ENCODE peak calls at places on chromosome 7, in ten cellular contexts. V, Z, J, X, W, Y, Q, G, P and F are unnamed samples. For H3K4me1, the result is how much of the 10 kb centered on the place peaks cover.

GRCh38 chr7:37380831-37381230 is 67.8 kb downstream of the ELMO1 start:
- DNase-seq in V (no peak), Z (no peak), J (no peak), X (no peak), W (no peak), Y (no peak), Q (no peak), G (no peak), P (no peak), F (no peak)

GRCh38 chr7:76071316-76072242 is 23.7 kb downstream of the MDH2 start:
- DNase-seq in V (no peak), Z (no peak), J (no peak), X (no peak), W (peak), Y (no peak), Q (no peak), G (no peak), P (peak), F (no peak)

GRCh38 chr7:14483663-14484062 is 418.9 kb downstream of the DGKB start:
- DNase-seq in V (no peak), Z (no peak), J (no peak), X (no peak), W (no peak), Y (no peak), Q (peak), G (no peak), P (no peak), F (no peak)

GRCh38 chr7:114481995-114482394 is 67.4 kb downstream of the FOXP2 start:
- DNase-seq in V (no peak), Z (no peak), J (no peak), X (no peak), W (no peak), Y (no peak), Q (no peak), G (no peak), P (no peak), F (no peak)

GRCh38 chr7:122304996-122305421 is 459 bp upstream of the FEZF1 start:
- DNase-seq in V (no peak), Z (no peak), J (no peak), X (no peak), W (no peak), Y (no peak), Q (peak), G (no peak), P (no peak), F (no peak)

GRCh38 chr7:98398567-98399372 is 2.1 kb downstream of the BAIAP2L1 start:
- DNase-seq in V (no peak), Z (no peak), J (no peak), X (no peak), W (no peak), Y (no peak), Q (peak), G (peak), P (no peak), F (no peak)

GRCh38 chr7:26189697-26190096 is 10.8 kb downstream of the HNRNPA2B1 start:
- DNase-seq in V (no peak), Z (no peak), J (no peak), X (no peak), W (no peak), Y (no peak), Q (no peak), G (no peak), P (no peak), F (no peak)

GRCh38 chr7:82389847-82390246 is 53.7 kb downstream of the CACNA2D1 start:
- DNase-seq in V (no peak), Z (no peak), J (no peak), X (no peak), W (no peak), Y (no peak), Q (no peak), G (no peak), P (no peak), F (no peak)

GRCh38 chr7:5827755-5828154 is 46.3 kb upstream of the RNF216 start:
- DNase-seq in V (no peak), Z (peak), J (no peak), X (peak), W (peak), Y (peak), Q (peak), G (no peak), P (peak), F (no peak)

DNA sequence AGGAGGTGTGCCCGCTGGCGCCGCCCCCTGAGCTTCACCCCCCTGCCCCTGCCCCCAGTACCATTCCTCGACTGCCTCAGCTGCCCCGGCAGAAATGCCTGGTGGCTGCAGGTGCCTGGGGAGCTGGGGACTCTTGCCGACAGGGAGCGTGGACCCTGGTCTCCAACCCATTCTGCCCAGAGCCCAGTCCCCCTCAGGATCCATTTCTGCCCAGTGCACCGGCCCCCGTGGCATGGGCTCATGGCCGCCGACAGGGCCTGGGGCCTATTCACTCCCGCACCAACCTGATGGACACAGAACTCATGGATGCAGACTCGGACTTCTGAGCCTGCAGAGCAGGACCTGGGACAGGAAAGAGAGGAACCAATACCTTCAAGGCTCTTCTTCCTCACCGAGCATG is 12.7 kb upstream of the AHCYL2 start:
- DNase-seq in V (no peak), Z (no peak), J (no peak), X (no peak), W (no peak), Y (no peak), Q (no peak), G (no peak), P (no peak), F (no peak)
- TF ChIP-seq POLR2AphosphoS5 in V (no peak), Z (no peak), J (no peak), X (no peak), W (no peak), Y (no peak), Q (no peak), G (no peak), P (no peak), F (no peak)

GRCh38 chr7:28032738-28033380 is 147.7 kb downstream of the JAZF1 start:
- DNase-seq in V (no peak), Z (no peak), J (no peak), X (no peak), W (no peak), Y (no peak), Q (peak), G (no peak), P (no peak), F (no peak)

GRCh38 chr7:28033386-28033785 is 147.2 kb downstream of the JAZF1 start:
- DNase-seq in V (no peak), Z (no peak), J (no peak), X (no peak), W (no peak), Y (no peak), Q (no peak), G (no peak), P (no peak), F (no peak)

GRCh38 chr7:28038175-28038855 is 142.3 kb downstream of the JAZF1 start:
- DNase-seq in V (no peak), Z (no peak), J (no peak), X (no peak), W (no peak), Y (no peak), Q (no peak), G (no peak), P (no peak), F (no peak)

GRCh38 chr7:28037220-28038010 is 143.2 kb downstream of the JAZF1 start:
- DNase-seq in V (peak), Z (peak), J (no peak), X (peak), W (no peak), Y (no peak), Q (no peak), G (no peak), P (no peak), F (no peak)

GRCh38 chr7:28036748-28037147 is 143.8 kb downstream of the JAZF1 start:
- DNase-seq in V (no peak), Z (no peak), J (no peak), X (no peak), W (no peak), Y (no peak), Q (no peak), G (peak), P (no peak), F (no peak)
- H3K4me1 ChIP-seq in V (under half), Z (under half), J (under half), X (half or more), W (half or more), Y (under half), Q (under half), G (under half), P (under half), F (under half)

DNA sequence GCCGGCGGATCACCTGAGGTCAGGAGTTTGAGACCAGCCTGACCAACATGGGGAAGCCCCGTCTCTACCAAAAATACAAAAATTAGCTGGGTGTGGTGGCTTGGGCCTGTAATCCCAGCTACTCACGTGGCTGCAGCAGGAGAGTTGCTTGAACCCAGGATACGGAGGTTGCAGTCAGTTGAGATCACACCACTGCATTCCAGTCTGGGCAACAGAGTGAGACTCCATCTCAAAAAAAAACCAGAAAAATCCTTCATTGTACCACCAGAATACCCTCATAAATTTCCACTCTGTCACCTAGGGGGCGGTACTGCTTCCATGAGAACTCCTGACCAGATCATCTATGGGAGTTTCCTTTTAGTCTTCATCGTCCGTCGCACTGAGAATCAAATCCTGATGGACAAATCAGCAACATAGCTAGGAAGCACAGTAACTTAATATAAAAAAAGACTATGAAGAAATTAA is 225.8 kb upstream of the KLF14 start:
- DNase-seq in V (no peak), Z (peak), J (no peak), X (peak), W (no peak), Y (no peak), Q (peak), G (no peak), P (no peak), F (no peak)
- TF ChIP-seq POLR2AphosphoS5 in V (peak), Z (no peak), J (no peak), X (no peak), W (no peak), Y (no peak), Q (no peak), G (no peak), P (no peak), F (no peak)

GRCh38 chr7:106421181-106421762 is 136.5 kb upstream of the NAMPT start:
- DNase-seq in V (no peak), Z (no peak), J (peak), X (no peak), W (no peak), Y (peak), Q (no peak), G (peak), P (peak), F (peak)
- H3K4me1 ChIP-seq in V (under half), Z (under half), J (half or more), X (under half), W (under half), Y (half or more), Q (under half), G (under half), P (under half), F (under half)

GRCh38 chr7:44984478-44984758 is 5.6 kb upstream of the MYO1G start:
- DNase-seq in V (no peak), Z (no peak), J (no peak), X (no peak), W (no peak), Y (no peak), Q (no peak), G (no peak), P (no peak), F (no peak)
- TF ChIP-seq POLR2AphosphoS5 in V (peak), Z (peak), J (no peak), X (no peak), W (peak), Y (no peak), Q (no peak), G (no peak), P (no peak), F (no peak)

GRCh38 chr7:47621985-47622561 is 40.2 kb upstream of the TNS3 start:
- DNase-seq in V (no peak), Z (no peak), J (no peak), X (no peak), W (no peak), Y (no peak), Q (no peak), G (no peak), P (no peak), F (no peak)

GRCh38 chr7:47622586-47622945 is 40.7 kb upstream of the TNS3 start:
- DNase-seq in V (no peak), Z (no peak), J (no peak), X (no peak), W (no peak), Y (no peak), Q (no peak), G (no peak), P (no peak), F (no peak)

GRCh38 chr7:47621347-47621746 is 39.4 kb upstream of the TNS3 start:
- DNase-seq in V (no peak), Z (no peak), J (no peak), X (no peak), W (no peak), Y (no peak), Q (no peak), G (no peak), P (no peak), F (no peak)

GRCh38 chr7:47624660-47625059 is 42.7 kb upstream of the TNS3 start:
- DNase-seq in V (no peak), Z (no peak), J (no peak), X (no peak), W (no peak), Y (no peak), Q (no peak), G (no peak), P (no peak), F (no peak)

GRCh38 chr7:47622946-47623640 is 41.2 kb upstream of the TNS3 start:
- DNase-seq in V (no peak), Z (no peak), J (no peak), X (no peak), W (no peak), Y (no peak), Q (no peak), G (no peak), P (no peak), F (no peak)
- H3K4me1 ChIP-seq in V (under half), Z (under half), J (under half), X (under half), W (under half), Y (under half), Q (under half), G (under half), P (under half), F (under half)

GRCh38 chr7:80722596-80723141 is 84.2 kb downstream of the CD36 start:
- DNase-seq in V (no peak), Z (no peak), J (no peak), X (peak), W (no peak), Y (no peak), Q (peak), G (no peak), P (peak), F (peak)
- TF ChIP-seq POLR2AphosphoS5 in V (no peak), Z (no peak), J (no peak), X (peak), W (peak), Y (no peak), Q (no peak), G (no peak), P (peak), F (no peak)

DNA sequence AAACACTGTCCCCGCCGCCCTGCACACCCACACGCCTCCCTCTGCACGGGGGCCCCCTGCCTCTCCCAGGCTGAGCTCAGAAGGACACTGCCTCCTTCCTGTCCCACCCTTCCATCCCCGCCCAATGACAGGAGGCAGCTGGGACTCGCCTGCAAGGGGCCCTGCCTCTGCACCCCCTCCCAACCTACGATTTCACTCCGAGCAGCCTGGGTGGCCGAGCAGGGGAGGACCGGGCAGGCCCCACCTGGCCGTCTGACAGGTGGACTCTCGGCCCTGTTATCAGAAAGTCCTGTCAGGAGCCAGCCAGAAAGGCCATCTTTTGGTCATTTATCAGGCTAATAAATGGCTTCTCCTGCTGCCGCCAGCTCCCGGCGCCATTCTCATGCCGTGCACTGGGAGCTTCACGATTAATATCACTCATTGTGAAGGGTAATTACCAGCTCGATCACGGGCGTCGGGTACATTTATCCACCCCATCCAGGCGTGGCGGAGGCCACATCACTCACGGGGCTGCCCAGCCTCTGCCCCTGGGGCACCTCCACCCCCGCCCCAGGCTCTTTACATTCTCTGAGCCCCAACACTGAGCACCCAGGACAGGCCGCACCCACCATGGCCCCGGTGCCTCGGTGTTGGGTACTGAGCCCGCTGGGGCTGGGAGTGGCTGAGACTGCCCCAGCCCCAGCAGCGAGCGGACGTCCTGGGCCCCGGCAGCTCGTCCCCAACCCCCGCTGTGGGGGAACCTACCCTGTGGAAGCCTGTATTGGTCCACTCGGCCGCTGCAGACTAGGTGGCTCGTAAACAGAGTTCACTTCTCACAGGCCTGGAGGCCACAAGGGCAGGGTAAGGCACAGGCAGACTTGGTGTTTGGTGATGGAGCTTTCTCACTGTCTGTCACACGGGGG is 183.8 kb downstream of the ELFN1 start:
- DNase-seq in V (no peak), Z (peak), J (peak), X (no peak), W (no peak), Y (peak), Q (no peak), G (no peak), P (peak), F (no peak)
- H3K4me1 ChIP-seq in V (under half), Z (half or more), J (under half), X (under half), W (under half), Y (under half), Q (under half), G (under half), P (under half), F (under half)

DNA sequence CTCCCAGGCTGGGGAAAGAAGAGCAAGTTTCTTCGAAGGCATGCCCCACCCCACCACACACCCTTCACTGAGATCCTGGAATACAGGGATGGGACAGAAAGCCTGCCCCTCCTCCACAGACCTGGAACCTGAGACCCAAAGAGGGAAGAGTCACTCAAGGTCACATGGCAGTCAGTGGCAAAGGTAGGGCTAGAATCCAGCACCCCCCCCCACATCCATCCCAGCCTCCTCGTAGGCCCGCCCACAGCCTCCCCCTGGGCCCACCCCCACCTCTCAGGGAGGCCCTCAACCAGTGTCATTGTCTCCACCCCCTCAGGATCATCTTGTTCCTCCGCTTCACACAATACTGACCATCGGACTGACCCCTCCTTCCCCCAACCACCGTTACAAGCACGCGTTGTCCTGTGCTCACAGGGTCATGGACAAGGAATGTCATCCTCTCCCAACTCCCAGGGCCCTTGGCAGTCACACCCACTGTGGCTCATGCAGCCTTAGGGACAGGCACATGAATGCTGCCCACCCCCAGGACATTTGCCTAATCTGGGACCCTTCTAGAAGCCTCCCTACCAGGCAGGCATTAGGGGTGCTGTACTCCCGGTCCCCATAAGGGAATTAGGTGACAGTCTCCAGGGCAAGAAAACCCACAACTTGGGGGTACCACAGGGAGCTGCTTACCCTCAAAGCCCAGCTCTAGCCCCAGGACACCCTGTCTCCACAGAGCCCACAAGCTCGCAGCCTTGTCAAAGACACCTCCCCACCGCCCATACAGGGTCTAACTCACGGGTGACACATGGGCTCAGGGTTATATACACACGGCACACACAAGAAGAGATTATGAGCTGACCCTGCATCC is 1.4 kb downstream of the KCNH2 start:
- DNase-seq in V (no peak), Z (peak), J (no peak), X (no peak), W (peak), Y (no peak), Q (peak), G (no peak), P (no peak), F (no peak)
- TF ChIP-seq POLR2AphosphoS5 in V (no peak), Z (no peak), J (no peak), X (peak), W (no peak), Y (no peak), Q (no peak), G (peak), P (peak), F (no peak)

GRCh38 chr7:132895231-132895630 is 186.7 kb downstream of the CHCHD3 start:
- DNase-seq in V (no peak), Z (no peak), J (no peak), X (no peak), W (no peak), Y (no peak), Q (no peak), G (no peak), P (no peak), F (no peak)

GRCh38 chr7:132897093-132897492 is 184.8 kb downstream of the CHCHD3 start:
- DNase-seq in V (no peak), Z (no peak), J (no peak), X (no peak), W (no peak), Y (no peak), Q (no peak), G (no peak), P (no peak), F (no peak)

GRCh38 chr7:132891554-132891953 is 190.3 kb downstream of the CHCHD3 start:
- DNase-seq in V (no peak), Z (no peak), J (no peak), X (no peak), W (no peak), Y (no peak), Q (no peak), G (no peak), P (no peak), F (no peak)

GRCh38 chr7:132893560-132893959 is 188.3 kb downstream of the CHCHD3 start:
- DNase-seq in V (no peak), Z (no peak), J (no peak), X (no peak), W (no peak), Y (no peak), Q (no peak), G (no peak), P (no peak), F (no peak)
- H3K4me1 ChIP-seq in V (under half), Z (under half), J (under half), X (under half), W (under half), Y (under half), Q (under half), G (under half), P (under half), F (under half)